ENCODE peak calls at places on chromosomes 4 and X, in four cellular contexts. W, X, C and V are unnamed samples.

GRCh38 chr4:48372272-48372671 is 30.9 kb downstream of the SLAIN2 start:
- DNase-seq in C (no peak), W (no peak), X (no peak), V (no peak)

GRCh38 chr4:48269861-48270515 is 350 bp upstream of the TEC start:
- DNase-seq in C (peak; percentile 48), W (peak; percentile 92), X (peak; percentile 70), V (peak; percentile 97)

GRCh38 chr4:5787311-5787710 is 76.3 kb downstream of the EVC start:
- DNase-seq in W (no peak), X (no peak), C (no peak), V (no peak)

GRCh38 chr4:152679414-152680281 is at the start of gene TMEM154:
- DNase-seq in X (peak; percentile 24), C (no peak), W (peak; percentile 31), V (peak; percentile 67)

GRCh38 chr4:109548655-109549054 is 11.4 kb upstream of the MCUB start:
- DNase-seq in W (no peak), C (peak; percentile 27), X (no peak), V (no peak)

GRCh38 chr4:156941940-156942548 is 29.6 kb downstream of the PDGFC start:
- DNase-seq in C (peak; percentile 70), X (no peak), W (peak; percentile 75), V (peak; percentile 26)

GRCh38 chr4:52637116-52637515 is 22.0 kb downstream of the USP46 start:
- DNase-seq in W (no peak), C (no peak), X (no peak), V (no peak)

GRCh38 chr4:140092094-140092820 is 61.7 kb downstream of the MAML3 start:
- DNase-seq in W (no peak), C (no peak), X (no peak), V (peak; percentile 62)

GRCh38 chrX:135521405-135522131 is 1.1 kb downstream of the INTS6L start:
- DNase-seq in C (peak; percentile 42), X (peak; percentile 27), W (peak; percentile 87), V (peak; percentile 88)

GRCh38 chr4:19285146-19285545 is 966.6 kb upstream of the SLIT2 start:
- DNase-seq in X (no peak), C (no peak), W (no peak), V (no peak)

GRCh38 chrX:70554523-70554922 is 109.9 kb downstream of the DLG3 start:
- DNase-seq in W (no peak), X (no peak), C (no peak), V (no peak)

GRCh38 chr4:108355523-108356208 is 186.9 kb upstream of the LEF1 start:
- DNase-seq in C (no peak), W (no peak), X (no peak), V (no peak)

GRCh38 chr4:56750231-56750630 is 69.1 kb upstream of the HOPX start:
- DNase-seq in C (no peak), X (no peak), W (no peak), V (no peak)

GRCh38 chr4:164440196-164440595 is 313.7 kb upstream of the SMIM31 start:
- DNase-seq in W (no peak), X (no peak), C (no peak), V (no peak)

GRCh38 chr4:176001171-176002006 is 64.3 kb upstream of the WDR17 start:
- DNase-seq in C (no peak), X (no peak), W (peak; percentile 16), V (peak; percentile 20)

GRCh38 chrX:108091266-108091877 is at the start of the genes ATG4A and PSMD10:
- DNase-seq in W (peak; percentile 94), X (peak; percentile 53), C (peak; percentile 90), V (peak; percentile 93)

GRCh38 chrX:129933700-129934099 is 27.7 kb downstream of the UTP14A start:
- DNase-seq in W (no peak), C (no peak), X (no peak), V (no peak)

GRCh38 chr4:139458543-139458942 is 4.6 kb downstream of the RAB33B start:
- DNase-seq in W (no peak), X (no peak), C (no peak), V (no peak)

GRCh38 chr4:948101-948935 is 16.1 kb downstream of the TMEM175 start:
- DNase-seq in W (no peak), C (no peak), X (no peak), V (no peak)

GRCh38 chr4:154036856-154037255 is 248.0 kb upstream of the SFRP2 start:
- DNase-seq in X (no peak), W (no peak), C (no peak), V (no peak)

GRCh38 chr4:25531272-25531671 is 124.4 kb upstream of the SLC34A2 start:
- DNase-seq in C (no peak), X (no peak), W (no peak), V (no peak)

GRCh38 chr4:149706942-149707341 is 108.7 kb downstream of the IQCM start:
- DNase-seq in C (no peak), W (no peak), X (no peak), V (no peak)

GRCh38 chr4:41723286-41723685 is 25.2 kb downstream of the PHOX2B start:
- DNase-seq in C (no peak), W (no peak), X (no peak), V (no peak)

GRCh38 chrX:45774961-45775360 is 574.3 kb upstream of the DIPK2B start:
- DNase-seq in C (peak; percentile 32), W (no peak), X (no peak), V (no peak)

GRCh38 chrX:21985332-21985777 is 44.8 kb downstream of the SMS start:
- DNase-seq in C (peak; percentile 39), W (peak; percentile 81), X (no peak), V (peak; percentile 76)

GRCh38 chr4:126223784-126224407 is 909.1 kb downstream of the FAT4 start:
- DNase-seq in W (no peak), X (no peak), C (no peak), V (no peak)

GRCh38 chr4:67660418-67660817 is 40.5 kb downstream of the UBA6 start:
- DNase-seq in X (no peak), C (no peak), W (no peak), V (no peak)

GRCh38 chrX:100980608-100981497 is 11.3 kb downstream of the ARL13A start:
- DNase-seq in C (peak; percentile 1), W (peak; percentile 28), X (no peak), V (no peak)

GRCh38 chr4:81358173-81358572 is 113.5 kb downstream of the RASGEF1B start:
- DNase-seq in C (no peak), X (no peak), W (no peak), V (no peak)

GRCh38 chr4:10205223-10205622 is 88.6 kb upstream of the WDR1 start:
- DNase-seq in C (no peak), X (no peak), W (no peak), V (no peak)

GRCh38 chr4:27087306-27088045 is 226.8 kb downstream of the STIM2 start:
- DNase-seq in X (no peak), W (no peak), C (no peak), V (no peak)

GRCh38 chr4:84879651-84880200 is 86.8 kb downstream of the WDFY3 start:
- DNase-seq in C (no peak), W (no peak), X (no peak), V (no peak)

GRCh38 chr4:184247421-184247820 is 29.7 kb upstream of the ENPP6 start:
- DNase-seq in X (no peak), W (no peak), C (no peak), V (no peak)

GRCh38 chr4:26838055-26838842 is 22.4 kb upstream of the STIM2 start:
- DNase-seq in W (no peak), X (no peak), C (no peak), V (no peak)

GRCh38 chr4:125072269-125072668 is 242.5 kb upstream of the FAT4 start:
- DNase-seq in W (no peak), X (no peak), C (no peak), V (no peak)

GRCh38 chr4:55857586-55857985 is 4.1 kb downstream of the EXOC1 start:
- DNase-seq in X (no peak), C (no peak), W (no peak), V (no peak)